ENCODE peak calls at places on chromosomes 7 and 10, in five cellular contexts. G is CD8-positive, alpha-beta T cell; T is bronchial epithelial cell; E is NCI-H187 treated with DMSO at 0.1 percent for 48 hours; O is pancreas. J is an unnamed sample.

GRCh38 chr7:75711076-75711475 is 27.7 kb downstream of the HIP1 start:
- DNase-seq in E (no peak), O (no peak), T (no peak), G (no peak), J (no peak)

GRCh38 chr7:45663965-45664623 is 89.9 kb downstream of the ADCY1 start:
- DNase-seq in O (peak), G (peak), T (no peak), E (no peak), J (no peak)

GRCh38 chr7:17633099-17633498 is 307.2 kb downstream of the SNX13 start:
- DNase-seq in G (no peak), E (no peak), T (peak), O (no peak), J (no peak)

GRCh38 chr7:156650042-156650441 is 9.5 kb downstream of the RNF32 start:
- DNase-seq in E (no peak), T (no peak), G (no peak), O (peak), J (no peak)

GRCh38 chr10:52644678-52645434 is 127.7 kb downstream of the MBL2 start:
- DNase-seq in O (peak), E (no peak), T (peak), G (no peak), J (no peak)

GRCh38 chr7:94145602-94146001 is 141.4 kb upstream of the BET1 start:
- DNase-seq in O (no peak), G (no peak), T (no peak), E (no peak), J (no peak)

GRCh38 chr10:70448236-70448635 is 6.8 kb upstream of the NODAL start:
- DNase-seq in G (no peak), O (no peak), E (no peak), T (no peak), J (no peak)

GRCh38 chr10:78134919-78135318 is 101.3 kb downstream of the RPS24 start:
- DNase-seq in T (no peak), E (no peak), G (no peak), O (no peak), J (no peak)

GRCh38 chr7:47746468-47746867 is 164.6 kb upstream of the TNS3 start:
- DNase-seq in T (no peak), E (no peak), O (no peak), G (no peak), J (no peak)

GRCh38 chr7:66928388-66928787 is 7.4 kb downstream of the TMEM248 start:
- DNase-seq in O (peak), G (no peak), E (no peak), T (no peak), J (no peak)

GRCh38 chr10:44742169-44742732 is 168.9 kb upstream of the TMEM72 start:
- DNase-seq in T (no peak), G (no peak), E (no peak), O (no peak), J (no peak)

GRCh38 chr10:48606530-48607355 is 1.9 kb upstream of the ARHGAP22 start:
- DNase-seq in E (no peak), O (no peak), G (no peak), T (peak), J (no peak)